ENCODE peak calls at places on chromosomes 2 and 18, in nine cellular contexts. Y, N, H, S, R, J, O, B and Z are unnamed samples.

GRCh38 chr2:173854840-173855239 is 110.3 kb downstream of the SP3 start:
- DNase-seq in Y (peak), N (no peak), H (no peak), S (no peak), R (no peak), J (no peak), O (no peak), B (peak), Z (peak)

GRCh38 chr2:19363474-19363778 is 5.0 kb upstream of the OSR1 start:
- DNase-seq in Y (no peak), N (no peak), H (no peak), S (no peak), R (no peak), J (no peak), O (no peak), B (no peak), Z (no peak)

GRCh38 chr18:2981212-2981728 is 31.7 kb downstream of the LPIN2 start:
- DNase-seq in Y (no peak), N (peak), H (no peak), S (no peak), R (no peak), J (no peak), O (no peak), B (no peak), Z (no peak)

GRCh38 chr2:8454797-8455196 is 227.1 kb upstream of the ID2 start:
- DNase-seq in Y (no peak), N (no peak), H (no peak), S (no peak), R (no peak), J (no peak), O (no peak), B (no peak), Z (no peak)

GRCh38 chr2:204293884-204294535 is 251.3 kb upstream of the PARD3B start:
- DNase-seq in Y (no peak), N (no peak), H (no peak), S (no peak), R (no peak), J (no peak), O (no peak), B (no peak), Z (no peak)

GRCh38 chr2:197292614-197293013 is 18.0 kb downstream of the ANKRD44 start:
- DNase-seq in Y (no peak), N (no peak), H (no peak), S (no peak), R (no peak), J (no peak), O (no peak), B (no peak), Z (no peak)

GRCh38 chr2:3612639-3613523 is 18.0 kb downstream of the COLEC11 start:
- DNase-seq in Y (no peak), N (no peak), H (peak), S (no peak), R (no peak), J (no peak), O (peak), B (no peak), Z (no peak)

GRCh38 chr2:174336403-174337336 is 1.9 kb downstream of the SP9 start:
- DNase-seq in Y (no peak), N (no peak), H (peak), S (peak), R (peak), J (no peak), O (peak), B (no peak), Z (no peak)

GRCh38 chr18:5620284-5620683 is 76.5 kb upstream of the EPB41L3 start:
- DNase-seq in Y (no peak), N (no peak), H (no peak), S (no peak), R (no peak), J (no peak), O (no peak), B (no peak), Z (no peak)

GRCh38 chr2:12684471-12684936 is 32.2 kb upstream of the TRIB2 start:
- DNase-seq in Y (no peak), N (no peak), H (no peak), S (no peak), R (no peak), J (no peak), O (no peak), B (no peak), Z (no peak)

GRCh38 chr2:56206250-56206649 is 22.5 kb downstream of the CCDC85A start:
- DNase-seq in Y (no peak), N (no peak), H (no peak), S (no peak), R (no peak), J (no peak), O (no peak), B (no peak), Z (no peak)

GRCh38 chr2:98807221-98807620 is 76.3 kb upstream of the MGAT4A start:
- DNase-seq in Y (no peak), N (no peak), H (no peak), S (no peak), R (no peak), J (no peak), O (no peak), B (no peak), Z (no peak)

GRCh38 chr2:132384491-132385186 is 32.0 kb upstream of the GPR39 start:
- DNase-seq in Y (no peak), N (no peak), H (no peak), S (peak), R (no peak), J (no peak), O (no peak), B (no peak), Z (no peak)

GRCh38 chr2:132654968-132655367 is 15.0 kb downstream of the LYPD1 start:
- DNase-seq in Y (no peak), N (no peak), H (no peak), S (no peak), R (no peak), J (no peak), O (no peak), B (no peak), Z (no peak)

GRCh38 chr2:118644190-118644589 is 203.3 kb downstream of the EN1 start:
- DNase-seq in Y (no peak), N (no peak), H (no peak), S (no peak), R (no peak), J (no peak), O (no peak), B (no peak), Z (no peak)

GRCh38 chr18:79693561-79694205 is 14.1 kb downstream of the CTDP1 start:
- DNase-seq in Y (no peak), N (no peak), H (peak), S (no peak), R (no peak), J (no peak), O (peak), B (no peak), Z (no peak)

GRCh38 chr18:36189486-36189885 is 2.2 kb downstream of the MOCOS start:
- DNase-seq in Y (no peak), N (no peak), H (peak), S (no peak), R (no peak), J (no peak), O (no peak), B (no peak), Z (no peak)

GRCh38 chr2:99470957-99471356 is 18.9 kb downstream of the REV1 start:
- DNase-seq in Y (no peak), N (no peak), H (no peak), S (no peak), R (no peak), J (no peak), O (no peak), B (no peak), Z (no peak)